ENCODE peak calls at places on chromosomes 1 and 21, in eight cellular contexts. J, U, V, B, R, E, T and W are unnamed samples.
A peak's percentile ranks its signal among the peaks of the same experiment; 100 is the strongest.

GRCh38 chr1:94980909-94981252 is 54.0 kb upstream of the CNN3 start:
- DNase-seq in B (no peak), V (no peak), E (no peak), J (no peak), U (no peak), R (no peak), T (no peak), W (no peak)

GRCh38 chr1:1373493-1374067 is 1.4 kb downstream of the AURKAIP1 start:
- DNase-seq in U (no peak), T (no peak), R (no peak), J (no peak), V (no peak), E (no peak), B (no peak), W (no peak)

GRCh38 chr1:156143765-156144489 is 9.5 kb upstream of the SEMA4A start:
- DNase-seq in T (no peak), V (no peak), R (no peak), J (no peak), U (no peak), E (no peak), B (no peak), W (peak; percentile 66)

GRCh38 chr21:15669247-15669646 is 60.5 kb upstream of the USP25 start:
- DNase-seq in V (no peak), U (no peak), E (peak; percentile 42), R (no peak), J (no peak), T (no peak), B (no peak), W (peak; percentile 47)

GRCh38 chr1:163450986-163451385 is 129.2 kb downstream of the NUF2 start:
- DNase-seq in V (no peak), B (no peak), E (no peak), T (no peak), R (no peak), J (no peak), U (no peak), W (no peak)

GRCh38 chr1:10779841-10780240 is 16.6 kb downstream of the CASZ1 start:
- DNase-seq in U (no peak), V (no peak), T (peak; percentile 75), B (no peak), J (no peak), E (no peak), R (no peak), W (no peak)

GRCh38 chr1:188817814-188818213 is 1659.8 kb downstream of the BRINP3 start:
- DNase-seq in J (no peak), B (no peak), T (no peak), E (no peak), R (no peak), U (no peak), V (no peak), W (no peak)

GRCh38 chr1:178037510-178038253 is 56.2 kb upstream of the RASAL2 start:
- DNase-seq in J (peak; percentile 45), R (no peak), E (peak; percentile 82), B (no peak), U (no peak), V (peak; percentile 89), T (peak; percentile 92), W (peak; percentile 71)

GRCh38 chr1:223659711-223660110 is 5.8 kb downstream of the CAPN8 start:
- DNase-seq in J (no peak), B (no peak), E (no peak), R (no peak), V (no peak), T (no peak), U (no peak), W (no peak)

GRCh38 chr1:202162049-202162417 is 1.6 kb upstream of the PTPN7 start:
- DNase-seq in E (no peak), B (no peak), R (no peak), J (no peak), V (no peak), U (no peak), T (no peak), W (no peak)

GRCh38 chr21:27796106-27796505 is 829.2 kb upstream of the ADAMTS5 start:
- DNase-seq in U (no peak), E (peak; percentile 52), T (no peak), R (no peak), B (no peak), V (no peak), J (no peak), W (no peak)

GRCh38 chr21:32687946-32688345 is 39.9 kb downstream of the SYNJ1 start:
- DNase-seq in E (no peak), B (no peak), U (no peak), R (no peak), V (no peak), J (no peak), T (no peak), W (no peak)

GRCh38 chr1:227043755-227044154 is 103.7 kb downstream of the COQ8A start:
- DNase-seq in T (no peak), J (no peak), E (peak; percentile 76), U (no peak), R (no peak), V (no peak), B (no peak), W (peak; percentile 85)